ENCODE peak calls at places on chromosome 17, in nine cellular contexts. B is uterus, S is colonic mucosa, D is psoas muscle, Y is testis, O is RWPE2, Q is lung, F is cardiac muscle cell, K is tibial nerve. C is an unnamed sample. For H3K27me3, the result is how much of the 10 kb centered on the place peaks cover.

GRCh38 chr17:49576121-49576905 is 642 bp downstream of the NXPH3 start:
- DNase-seq in B (peak), S (no peak), D (peak), Y (peak), O (no peak), Q (no peak), F (peak), K (peak), C (peak)

GRCh38 chr17:53949473-53950090 is 126.9 kb downstream of the KIF2B start:
- DNase-seq in B (no peak), S (no peak), D (no peak), Y (no peak), O (no peak), Q (no peak), F (no peak), K (no peak), C (no peak)

GRCh38 chr17:65261682-65262636 is 124.8 kb downstream of the RGS9 start:
- DNase-seq in B (no peak), S (no peak), D (no peak), Y (no peak), O (no peak), Q (no peak), F (peak), K (no peak), C (no peak)

GRCh38 chr17:42050360-42051012 is at the start of gene C17orf113:
- DNase-seq in B (peak), S (peak), D (peak), Y (peak), O (no peak), Q (peak), F (peak), K (peak), C (peak)

GRCh38 chr17:80817321-80817845 is 174.3 kb upstream of the CHMP6 start:
- DNase-seq in B (no peak), S (no peak), D (no peak), Y (no peak), O (peak), Q (no peak), F (no peak), K (no peak), C (no peak)

GRCh38 chr17:72691601-72692000 is 400.9 kb downstream of the SLC39A11 start:
- DNase-seq in B (no peak), S (no peak), D (no peak), Y (no peak), O (no peak), Q (no peak), F (no peak), K (no peak), C (no peak)

GRCh38 chr17:30415491-30415890 is 36.8 kb downstream of the CPD start:
- DNase-seq in B (no peak), S (no peak), D (no peak), Y (no peak), O (no peak), Q (no peak), F (no peak), K (no peak), C (no peak)

GRCh38 chr17:11608396-11608795 is 10.1 kb downstream of the DNAH9 start:
- DNase-seq in B (peak), S (peak), D (peak), Y (peak), O (no peak), Q (peak), F (peak), K (peak), C (no peak)

GRCh38 chr17:2940352-2940751 is 123.1 kb downstream of the OR1D5 start:
- DNase-seq in B (no peak), S (no peak), D (peak), Y (peak), O (peak), Q (no peak), F (peak), K (no peak), C (no peak)

GRCh38 chr17:36148559-36149295 is 27.7 kb downstream of the TBC1D3B start:
- DNase-seq in B (peak), S (peak), D (peak), Y (peak), O (no peak), Q (peak), F (peak), K (peak), C (peak)

GRCh38 chr17:4247361-4247980 is 16.3 kb downstream of the ANKFY1 start:
- DNase-seq in B (no peak), S (no peak), D (no peak), Y (no peak), O (no peak), Q (no peak), F (no peak), K (no peak), C (no peak)

GRCh38 chr17:18144261-18144660 is 35.7 kb downstream of the MYO15A start:
- DNase-seq in B (no peak), S (no peak), D (no peak), Y (no peak), O (no peak), Q (no peak), F (no peak), K (no peak), C (no peak)

GRCh38 chr17:51018541-51018940 is 102.1 kb downstream of the SPAG9 start:
- DNase-seq in B (no peak), S (no peak), D (no peak), Y (no peak), O (no peak), Q (no peak), F (no peak), K (no peak), C (no peak)

GRCh38 chr17:42518046-42518754 is 17.8 kb upstream of the NAGLU start:
- DNase-seq in B (peak), S (peak), D (peak), Y (peak), O (peak), Q (peak), F (peak), K (peak), C (peak)

GRCh38 chr17:78973196-78973595 is 6.5 kb downstream of the LGALS3BP start:
- DNase-seq in B (peak), S (no peak), D (no peak), Y (no peak), O (no peak), Q (no peak), F (peak), K (no peak), C (peak)

GRCh38 chr17:79786930-79787643 is 9.1 kb downstream of the CBX2 start:
- DNase-seq in B (no peak), S (no peak), D (no peak), Y (no peak), O (no peak), Q (no peak), F (no peak), K (no peak), C (no peak)

GRCh38 chr17:50022463-50023130 is 27.6 kb upstream of the DLX3 start:
- DNase-seq in B (no peak), S (no peak), D (no peak), Y (no peak), O (no peak), Q (no peak), F (no peak), K (no peak), C (no peak)

GRCh38 chr17:70539172-70539924 is 370.0 kb downstream of the KCNJ2 start:
- DNase-seq in B (no peak), S (no peak), D (no peak), Y (no peak), O (no peak), Q (no peak), F (peak), K (no peak), C (no peak)

GRCh38 chr17:64777413-64778101 is 115.5 kb upstream of the SMURF2 start:
- DNase-seq in B (no peak), S (peak), D (no peak), Y (no peak), O (no peak), Q (no peak), F (no peak), K (no peak), C (no peak)

GRCh38 chr17:17691468-17692263 is 10.4 kb downstream of the RAI1 start:
- DNase-seq in B (no peak), S (no peak), D (no peak), Y (no peak), O (no peak), Q (no peak), F (no peak), K (no peak), C (no peak)

GRCh38 chr17:4710693-4711634 is 532 bp downstream of the ARRB2 start:
- DNase-seq in B (no peak), S (peak), D (peak), Y (no peak), O (no peak), Q (peak), F (no peak), K (no peak), C (no peak)

GRCh38 chr17:43021739-43022512 is at the start of gene VAT1:
- DNase-seq in B (peak), S (peak), D (peak), Y (peak), O (no peak), Q (peak), F (peak), K (peak), C (peak)

GRCh38 chr17:39679521-39680192 is 8.2 kb downstream of the PGAP3 start:
- DNase-seq in B (no peak), S (no peak), D (no peak), Y (no peak), O (no peak), Q (no peak), F (no peak), K (no peak), C (peak)

GRCh38 chr17:75088465-75088895 is 726 bp downstream of the SLC16A5 start:
- DNase-seq in B (no peak), S (no peak), D (no peak), Y (no peak), O (no peak), Q (no peak), F (no peak), K (no peak), C (no peak)

GRCh38 chr17:75087182-75087557 is 584 bp upstream of the SLC16A5 start:
- DNase-seq in B (no peak), S (no peak), D (no peak), Y (no peak), O (no peak), Q (no peak), F (no peak), K (no peak), C (no peak)

GRCh38 chr17:75086496-75087181 is 1.1 kb upstream of the SLC16A5 start:
- DNase-seq in B (no peak), S (peak), D (no peak), Y (no peak), O (no peak), Q (no peak), F (no peak), K (no peak), C (no peak)

GRCh38 chr17:75088902-75089417 is 1.2 kb downstream of the SLC16A5 start:
- DNase-seq in B (peak), S (peak), D (no peak), Y (no peak), O (no peak), Q (peak), F (no peak), K (no peak), C (no peak)

DNA sequence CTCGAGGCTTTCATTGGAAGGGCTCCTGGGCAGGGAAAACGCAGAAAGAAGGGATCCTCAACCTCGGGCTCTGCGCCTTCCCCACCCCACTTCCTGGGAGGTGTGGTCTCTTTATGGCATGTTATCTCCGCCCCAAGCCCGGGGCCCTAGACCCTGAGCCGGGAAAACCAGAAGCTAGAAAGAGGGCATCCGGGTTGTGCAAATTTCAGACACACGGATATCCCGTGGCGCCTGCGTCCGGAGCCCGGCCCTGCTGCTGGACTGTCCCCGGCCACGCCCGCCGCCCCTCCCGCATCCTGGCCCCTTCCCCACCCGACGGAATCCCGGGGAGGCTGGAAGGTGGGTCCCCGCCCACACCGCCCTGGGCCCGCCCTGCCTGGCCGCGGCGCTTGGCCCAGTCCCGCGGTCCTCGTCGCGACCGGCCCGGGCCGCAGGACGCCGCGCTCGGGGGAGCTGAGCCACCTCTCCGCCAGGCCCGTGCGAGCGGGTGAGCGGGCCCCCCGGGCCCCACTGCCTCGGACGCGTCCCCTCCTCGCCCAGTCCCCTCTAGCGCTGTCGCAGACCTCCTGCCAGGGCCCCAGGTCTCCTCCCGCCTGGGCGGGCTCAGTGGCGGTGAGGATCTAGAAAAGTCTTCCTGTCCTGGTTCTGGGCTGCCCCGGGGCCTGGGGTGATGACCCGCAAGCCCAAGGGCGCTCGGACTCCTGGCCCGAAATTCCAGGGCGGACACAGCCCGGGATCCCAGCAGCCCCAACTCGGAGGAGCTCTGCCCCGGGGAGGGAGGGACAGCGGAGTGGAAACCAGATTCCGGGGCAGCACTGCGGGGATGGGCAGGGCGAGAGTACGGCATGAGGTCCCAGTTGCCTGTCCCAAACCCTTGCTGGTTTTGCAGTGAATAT is at the start of gene SLC16A5:
- DNase-seq in B (peak), S (peak), D (peak), Y (peak), O (peak), Q (peak), F (peak), K (peak), C (no peak)
- H3K4me3 ChIP-seq in B (peak), S (peak), D (peak), Y (peak), O (peak), Q (peak), F (peak), K (peak), C (no peak)

GRCh38 chr17:7438050-7438614 is 1.2 kb upstream of the FGF11 start:
- DNase-seq in B (peak), S (peak), D (peak), Y (peak), O (peak), Q (peak), F (peak), K (peak), C (peak)
- H3K27me3 ChIP-seq in B (under half), S (under half), D (under half), Y (under half), O (under half), Q (under half), F (under half), K (under half), C (under half)

GRCh38 chr17:1040216-1040600 is 43.3 kb downstream of the TIMM22 start:
- DNase-seq in B (no peak), S (no peak), D (peak), Y (no peak), O (no peak), Q (no peak), F (peak), K (peak), C (no peak)
- H3K4me3 ChIP-seq in B (no peak), S (no peak), D (peak), Y (no peak), O (no peak), Q (no peak), F (no peak), K (no peak), C (no peak)

GRCh38 chr17:77644981-77645380 is 313.5 kb upstream of the TNRC6C start:
- DNase-seq in B (no peak), S (no peak), D (peak), Y (no peak), O (no peak), Q (no peak), F (no peak), K (no peak), C (peak)
- H3K27me3 ChIP-seq in B (under half), S (under half), D (under half), Y (under half), O (under half), Q (under half), F (under half), K (under half), C (under half)

GRCh38 chr17:8287651-8288335 is 677 bp upstream of the RANGRF start:
- DNase-seq in B (no peak), S (peak), D (no peak), Y (no peak), O (no peak), Q (peak), F (peak), K (peak), C (no peak)

GRCh38 chr17:8284126-8284525 is 4.3 kb upstream of the RANGRF start:
- DNase-seq in B (no peak), S (no peak), D (no peak), Y (no peak), O (no peak), Q (no peak), F (no peak), K (no peak), C (no peak)

GRCh38 chr17:8282345-8282744 is 6.1 kb upstream of the RANGRF start:
- DNase-seq in B (no peak), S (no peak), D (no peak), Y (no peak), O (no peak), Q (no peak), F (no peak), K (no peak), C (no peak)

GRCh38 chr17:8285270-8286181 is 2.9 kb upstream of the RANGRF start:
- DNase-seq in B (no peak), S (no peak), D (no peak), Y (no peak), O (no peak), Q (no peak), F (no peak), K (no peak), C (no peak)

GRCh38 chr17:8283356-8283755 is 5.1 kb upstream of the RANGRF start:
- DNase-seq in B (no peak), S (no peak), D (no peak), Y (no peak), O (no peak), Q (no peak), F (no peak), K (no peak), C (no peak)
- H3K4me3 ChIP-seq in B (no peak), S (no peak), D (no peak), Y (no peak), O (no peak), Q (no peak), F (no peak), K (no peak), C (no peak)

GRCh38 chr17:82330322-82331239 is 3.0 kb downstream of the SECTM1 start:
- DNase-seq in B (no peak), S (no peak), D (no peak), Y (peak), O (peak), Q (no peak), F (peak), K (no peak), C (peak)
- H3K27me3 ChIP-seq in B (under half), S (under half), D (under half), Y (under half), O (under half), Q (under half), F (half or more), K (under half), C (under half)

GRCh38 chr17:29240477-29240876 is 6.2 kb upstream of the CRYBA1 start:
- DNase-seq in B (no peak), S (no peak), D (no peak), Y (no peak), O (no peak), Q (no peak), F (no peak), K (no peak), C (no peak)

GRCh38 chr17:29235904-29236303 is 10.8 kb upstream of the CRYBA1 start:
- DNase-seq in B (no peak), S (no peak), D (no peak), Y (no peak), O (no peak), Q (no peak), F (no peak), K (no peak), C (no peak)

GRCh38 chr17:29241015-29241963 is 5.4 kb upstream of the CRYBA1 start:
- DNase-seq in B (no peak), S (no peak), D (peak), Y (no peak), O (peak), Q (peak), F (peak), K (no peak), C (peak)

GRCh38 chr17:29237476-29238132 is 9.1 kb upstream of the CRYBA1 start:
- DNase-seq in B (no peak), S (no peak), D (no peak), Y (no peak), O (no peak), Q (no peak), F (peak), K (no peak), C (no peak)

GRCh38 chr17:29238133-29238850 is 8.4 kb upstream of the CRYBA1 start:
- DNase-seq in B (no peak), S (no peak), D (no peak), Y (no peak), O (no peak), Q (no peak), F (peak), K (no peak), C (no peak)
- H3K4me3 ChIP-seq in B (no peak), S (no peak), D (no peak), Y (no peak), O (no peak), Q (no peak), F (no peak), K (no peak), C (no peak)

C was measured in WERI-Rb-1.